ENCODE peak calls at places on chromosomes 4 and X, in nine cellular contexts. W, N, O, Y, D, T, E, L and H are unnamed samples.

GRCh38 chrX:97683256-97683655 is 799.5 kb downstream of the RPA4 start:
- DNase-seq in O (no peak), T (no peak), W (no peak), D (no peak), N (no peak), E (no peak), L (no peak), Y (no peak), H (no peak)

GRCh38 chr4:17336069-17336468 is 175.8 kb downstream of the QDPR start:
- DNase-seq in E (no peak), N (no peak), O (no peak), T (no peak), D (no peak), L (no peak), Y (no peak), W (no peak), H (no peak)

GRCh38 chr4:177001271-177002175 is 208.8 kb upstream of the VEGFC start:
- DNase-seq in Y (no peak), W (no peak), L (no peak), O (no peak), E (no peak), T (peak; percentile 45), D (no peak), N (no peak), H (peak; percentile 46)

GRCh38 chr4:144399927-144400326 is 246.0 kb upstream of the HHIP start:
- DNase-seq in D (no peak), W (no peak), E (peak; percentile 6), N (peak; percentile 98), O (peak; percentile 28), Y (no peak), L (no peak), T (peak; percentile 95), H (peak; percentile 96)

GRCh38 chrX:16458208-16458607 is 191.8 kb upstream of the S100G start:
- DNase-seq in W (no peak), O (no peak), Y (no peak), T (no peak), N (no peak), E (no peak), D (no peak), L (no peak), H (no peak)

GRCh38 chr4:156374069-156374468 is 420.4 kb upstream of the CTSO start:
- DNase-seq in Y (no peak), E (no peak), L (no peak), T (no peak), W (no peak), O (no peak), N (no peak), D (no peak), H (no peak)

GRCh38 chr4:189187531-189188052 is 753.1 kb upstream of the FRG1 start:
- DNase-seq in O (no peak), W (no peak), Y (no peak), D (no peak), E (no peak), T (no peak), N (no peak), L (no peak), H (no peak)

GRCh38 chr4:173486714-173487392 is 43.2 kb downstream of the HAND2 start:
- DNase-seq in N (no peak), T (peak; percentile 46), O (no peak), D (no peak), L (no peak), E (no peak), W (no peak), Y (no peak), H (no peak)

GRCh38 chr4:150385606-150386005 is 196.3 kb upstream of the MAB21L2 start:
- DNase-seq in D (no peak), E (peak; percentile 73), L (no peak), Y (peak; percentile 19), N (peak; percentile 77), T (peak; percentile 97), W (no peak), O (no peak), H (peak; percentile 89)

GRCh38 chrX:40391662-40392061 is 189.1 kb upstream of the ATP6AP2 start:
- DNase-seq in E (no peak), O (no peak), Y (no peak), L (no peak), T (no peak), N (no peak), D (no peak), W (no peak), H (no peak)

GRCh38 chr4:25308266-25308665 is 4.3 kb upstream of the ZCCHC4 start:
- DNase-seq in O (no peak), N (no peak), E (no peak), T (no peak), L (no peak), D (no peak), W (no peak), Y (no peak), H (no peak)

GRCh38 chr4:8117278-8117682 is 41.3 kb downstream of the ABLIM2 start:
- DNase-seq in D (no peak), W (peak; percentile 83), N (peak; percentile 37), T (peak; percentile 38), E (no peak), O (peak; percentile 40), Y (no peak), L (no peak), H (no peak)

GRCh38 chr4:87835192-87835591 is 2.4 kb downstream of the MEPE start:
- DNase-seq in W (no peak), Y (no peak), L (no peak), E (no peak), N (no peak), D (no peak), T (no peak), O (no peak), H (no peak)

GRCh38 chrX:7514871-7515599 is 327.9 kb upstream of the VCX start:
- DNase-seq in E (no peak), L (no peak), W (no peak), D (no peak), Y (peak; percentile 13), O (no peak), T (no peak), N (peak; percentile 36), H (no peak)

GRCh38 chrX:43664258-43664657 is 8.2 kb downstream of the MAOA start:
- DNase-seq in D (no peak), N (no peak), Y (no peak), W (no peak), O (no peak), L (no peak), T (no peak), E (no peak), H (no peak)

GRCh38 chrX:49256268-49256995 is 8.1 kb downstream of the FOXP3 start:
- DNase-seq in N (no peak), T (no peak), L (no peak), Y (no peak), D (no peak), E (no peak), O (no peak), W (no peak), H (no peak)

GRCh38 chr4:184280591-184281071 is 63.0 kb upstream of the ENPP6 start:
- DNase-seq in L (no peak), Y (no peak), D (no peak), T (no peak), W (no peak), E (no peak), O (no peak), N (no peak), H (no peak)

GRCh38 chrX:9851890-9852289 is 65.7 kb downstream of the SHROOM2 start:
- DNase-seq in O (no peak), W (no peak), N (no peak), Y (no peak), E (no peak), L (no peak), D (no peak), T (no peak), H (no peak)

GRCh38 chrX:34901761-34902160 is 40.8 kb upstream of the FAM47B start:
- DNase-seq in W (no peak), D (no peak), E (no peak), L (no peak), O (no peak), T (no peak), Y (no peak), N (no peak), H (no peak)

GRCh38 chr4:8010618-8011017 is 71.0 kb upstream of the AFAP1 start:
- DNase-seq in D (peak; percentile 33), O (no peak), Y (no peak), T (peak; percentile 50), N (peak; percentile 54), L (peak; percentile 63), W (peak; percentile 63), E (no peak), H (peak; percentile 61)

DNA sequence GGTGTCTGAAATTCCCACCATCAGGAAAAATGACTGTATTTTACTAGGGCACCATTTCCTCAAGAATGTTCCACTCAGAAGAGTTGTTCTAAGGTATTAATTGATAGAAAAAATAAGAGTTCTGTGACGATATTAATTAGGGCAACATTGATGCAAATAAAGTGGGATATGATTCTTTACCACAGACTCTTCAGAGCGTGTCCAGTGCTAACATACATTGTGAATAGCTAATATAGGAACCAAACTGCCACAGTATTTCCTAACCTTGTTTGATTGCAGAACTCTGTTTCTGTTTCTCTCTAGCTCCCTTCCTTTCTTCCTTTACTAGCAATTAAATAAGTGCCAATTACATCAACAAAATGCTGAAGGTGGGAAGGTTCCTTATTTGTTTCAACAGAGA is 154.1 kb upstream of the CPEB2 start:
- DNase-seq in E (no peak), Y (no peak), L (no peak), N (no peak), T (no peak), D (no peak), O (no peak), W (no peak), H (no peak)
- H3K4me3 ChIP-seq in E (no peak overlapping the region), Y (no peak overlapping the region), L (no peak overlapping the region), N (no peak overlapping the region), T (no peak overlapping the region), D (no peak overlapping the region), O (no peak overlapping the region), W (no peak overlapping the region), H (no peak overlapping the region)

GRCh38 chr4:154618708-154619315 is 6.4 kb upstream of the FGG start:
- DNase-seq in T (peak; percentile 64), N (peak; percentile 69), O (peak; percentile 35), E (peak; percentile 8), Y (no peak), D (peak; percentile 54), L (peak; percentile 19), W (no peak), H (peak; percentile 49)
- H3K4me3 ChIP-seq in T (no peak overlapping the region), N (no peak overlapping the region), O (no peak overlapping the region), E (no peak overlapping the region), Y (no peak overlapping the region), D (no peak overlapping the region), L (no peak overlapping the region), W (no peak overlapping the region), H (no peak overlapping the region)

DNA sequence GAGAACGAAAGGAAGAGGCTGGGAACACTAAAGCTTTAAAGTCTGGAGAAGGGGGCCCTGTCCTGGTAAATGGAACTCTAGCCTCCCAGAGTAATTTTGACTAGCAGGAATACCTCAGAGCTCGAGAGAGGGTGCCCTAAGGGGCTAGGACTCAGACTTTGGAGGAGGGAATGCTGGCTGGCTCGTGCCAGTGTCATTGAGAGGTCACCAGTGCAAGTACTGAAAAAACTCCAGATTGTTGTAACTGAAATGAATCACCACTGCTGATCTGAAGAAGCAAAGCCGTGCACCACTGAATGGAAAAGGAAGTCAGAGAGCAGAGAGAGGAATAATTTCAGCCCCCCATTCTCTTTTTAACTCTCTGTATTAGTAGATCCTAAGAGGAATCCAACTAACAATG is 690.2 kb downstream of the FAT4 start:
- DNase-seq in Y (no peak), E (no peak), N (peak; percentile 54), O (no peak), D (no peak), T (peak; percentile 49), L (no peak), W (no peak), H (peak; percentile 29)
- H3K4me3 ChIP-seq in Y (no peak overlapping the region), E (no peak overlapping the region), N (no peak overlapping the region), O (no peak overlapping the region), D (no peak overlapping the region), T (no peak overlapping the region), L (no peak overlapping the region), W (no peak overlapping the region), H (no peak overlapping the region)

GRCh38 chr4:1685604-1686150 is 1.6 kb upstream of the FAM53A start:
- DNase-seq in T (no peak), W (no peak), L (no peak), Y (no peak), N (no peak), D (no peak), E (no peak), O (no peak), H (no peak)
- H3K4me3 ChIP-seq in T (no peak overlapping the region), W (no peak overlapping the region), L (no peak overlapping the region), Y (no peak overlapping the region), N (no peak overlapping the region), D (no peak overlapping the region), E (no peak overlapping the region), O (no peak overlapping the region), H (no peak overlapping the region)